ENCODE peak calls at places on chromosomes 13 and 19, in nine cellular contexts. Z is heart right ventricle, T is mucosa of descending colon, X is tibial artery, N is neural progenitor cell, P is ovary, Y is GM23338, M is psoas muscle, L is heart left ventricle. R is an unnamed sample. For H3K4me1, the result is how much of the 10 kb centered on the place peaks cover.

GRCh38 chr19:42010245-42011126 is 16.5 kb upstream of the ATP1A3 start:
- DNase-seq in Z (no peak), T (no peak), X (no peak), N (no peak), P (no peak), Y (no peak), M (no peak), L (peak), R (no peak)

GRCh38 chr19:20164456-20164855 is 2.6 kb upstream of the ZNF486 start:
- DNase-seq in Z (no peak), T (no peak), X (no peak), N (no peak), P (no peak), Y (no peak), M (no peak), L (no peak), R (no peak)

GRCh38 chr13:48265217-48265815 is 32.3 kb downstream of the ITM2B start:
- DNase-seq in Z (no peak), T (no peak), X (no peak), N (no peak), P (no peak), Y (no peak), M (no peak), L (no peak), R (no peak)

GRCh38 chr13:42048625-42049453 is at the start of gene DGKH:
- DNase-seq in Z (peak), T (peak), X (peak), N (peak), P (peak), Y (peak), M (peak), L (peak), R (peak)

GRCh38 chr19:56637976-56638555 is 4.9 kb upstream of the SMIM17 start:
- DNase-seq in Z (peak), T (no peak), X (no peak), N (peak), P (peak), Y (peak), M (peak), L (peak), R (peak)

GRCh38 chr13:48457578-48458242 is 44.8 kb upstream of the LPAR6 start:
- DNase-seq in Z (peak), T (no peak), X (no peak), N (no peak), P (no peak), Y (peak), M (no peak), L (no peak), R (no peak)

GRCh38 chr19:48043675-48044258 is at the start of gene CABP5:
- DNase-seq in Z (no peak), T (no peak), X (no peak), N (no peak), P (no peak), Y (no peak), M (no peak), L (no peak), R (no peak)

GRCh38 chr13:113048766-113049165 is 56.8 kb upstream of the F7 start:
- DNase-seq in Z (peak), T (peak), X (no peak), N (no peak), P (no peak), Y (no peak), M (no peak), L (peak), R (peak)

GRCh38 chr19:38744906-38745305 is 632 bp upstream of the CAPN12 start:
- DNase-seq in Z (no peak), T (no peak), X (no peak), N (no peak), P (no peak), Y (no peak), M (no peak), L (no peak), R (no peak)

GRCh38 chr19:20333508-20333907 is 166.5 kb downstream of the ZNF486 start:
- DNase-seq in Z (no peak), T (no peak), X (no peak), N (no peak), P (no peak), Y (no peak), M (no peak), L (no peak), R (no peak)

GRCh38 chr13:75467009-75467728 is 14.8 kb downstream of the TBC1D4 start:
- DNase-seq in Z (no peak), T (no peak), X (no peak), N (no peak), P (no peak), Y (no peak), M (no peak), L (no peak), R (no peak)

GRCh38 chr13:102901056-102901455 is 55.2 kb downstream of the ERCC5 start:
- DNase-seq in Z (no peak), T (no peak), X (no peak), N (no peak), P (no peak), Y (no peak), M (no peak), L (no peak), R (no peak)

GRCh38 chr13:72125561-72125960 is 258.6 kb upstream of the DACH1 start:
- DNase-seq in Z (no peak), T (no peak), X (no peak), N (no peak), P (no peak), Y (no peak), M (no peak), L (no peak), R (no peak)

GRCh38 chr19:1027953-1028902 is 1.8 kb downstream of the CNN2 start:
- DNase-seq in Z (peak), T (peak), X (peak), N (peak), P (peak), Y (peak), M (peak), L (peak), R (peak)

GRCh38 chr19:48680436-48681126 is 7.8 kb upstream of the NTN5 start:
- DNase-seq in Z (no peak), T (no peak), X (no peak), N (no peak), P (no peak), Y (no peak), M (no peak), L (no peak), R (no peak)

GRCh38 chr13:80083097-80083429 is 257.9 kb downstream of the SPRY2 start:
- DNase-seq in Z (no peak), T (no peak), X (no peak), N (no peak), P (no peak), Y (no peak), M (no peak), L (no peak), R (no peak)

GRCh38 chr19:43798546-43799409 is 3.5 kb downstream of the LYPD5 start:
- DNase-seq in Z (no peak), T (peak), X (no peak), N (peak), P (no peak), Y (peak), M (peak), L (no peak), R (peak)

GRCh38 chr13:114128624-114129522 is 3.5 kb downstream of the RASA3 start:
- DNase-seq in Z (peak), T (peak), X (peak), N (no peak), P (no peak), Y (no peak), M (peak), L (peak), R (peak)

GRCh38 chr19:18450934-18451836 is 13.3 kb upstream of the ISYNA1 start:
- DNase-seq in Z (peak), T (peak), X (peak), N (peak), P (peak), Y (peak), M (peak), L (peak), R (peak)

GRCh38 chr13:51826606-51827005 is 18.4 kb downstream of the TMEM272 start:
- DNase-seq in Z (peak), T (no peak), X (no peak), N (no peak), P (peak), Y (no peak), M (no peak), L (peak), R (peak)

GRCh38 chr13:98571955-98572662 is 4.8 kb downstream of the STK24 start:
- DNase-seq in Z (no peak), T (peak), X (no peak), N (no peak), P (no peak), Y (no peak), M (peak), L (no peak), R (no peak)
- H3K4me1 ChIP-seq in Z (half or more), T (half or more), X (under half), N (under half), P (under half), Y (half or more), M (half or more), L (under half), R (under half)

DNA sequence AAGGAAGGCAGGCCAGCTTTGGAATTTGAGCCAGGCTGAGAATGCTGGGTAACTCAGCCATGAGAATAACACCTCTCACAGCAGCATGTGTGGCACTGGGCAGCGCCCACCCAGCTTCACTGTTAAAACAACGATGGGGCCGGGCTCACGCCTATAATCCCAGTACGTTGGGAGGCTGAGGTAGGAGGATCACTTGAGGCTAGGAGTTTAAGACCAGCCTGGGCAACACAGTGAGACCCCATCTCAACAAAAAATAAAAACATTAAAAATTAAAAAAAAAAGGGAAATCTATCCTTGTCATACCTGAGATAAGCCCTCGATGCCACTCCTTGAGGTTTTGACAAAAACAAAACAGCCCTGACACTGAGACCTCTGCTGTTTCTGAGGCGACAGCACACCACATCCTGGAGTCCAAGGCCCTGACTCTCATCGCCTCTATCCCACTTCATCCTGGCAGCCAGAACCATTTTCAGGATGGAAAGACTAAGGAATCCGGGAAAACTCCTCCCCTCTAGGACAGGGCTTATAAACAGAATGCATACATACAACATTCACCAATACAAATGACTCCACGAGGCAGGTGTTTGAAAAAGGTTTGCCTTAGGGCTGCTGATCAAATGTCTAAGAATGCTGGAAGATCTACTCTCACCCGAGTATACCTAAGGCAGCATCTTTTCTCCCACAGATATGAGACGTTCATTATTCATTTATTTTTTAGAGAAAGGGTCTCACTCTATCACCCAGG is 22.6 kb upstream of the TIMM44 start:
- DNase-seq in Z (no peak), T (no peak), X (no peak), N (no peak), P (no peak), Y (no peak), M (no peak), L (peak), R (peak)
- H3K4me1 ChIP-seq in Z (under half), T (under half), X (under half), N (under half), P (under half), Y (under half), M (under half), L (under half), R (under half)

GRCh38 chr19:10137751-10138682 is 18.3 kb upstream of the EIF3G start:
- DNase-seq in Z (no peak), T (no peak), X (no peak), N (no peak), P (no peak), Y (no peak), M (no peak), L (no peak), R (no peak)
- H3K4me1 ChIP-seq in Z (under half), T (under half), X (under half), N (under half), P (under half), Y (under half), M (under half), L (under half), R (under half)

GRCh38 chr13:40193290-40194203 is 472.9 kb downstream of the FOXO1 start:
- DNase-seq in Z (no peak), T (no peak), X (peak), N (no peak), P (no peak), Y (no peak), M (peak), L (no peak), R (peak)
- H3K4me1 ChIP-seq in Z (under half), T (under half), X (under half), N (under half), P (under half), Y (under half), M (under half), L (under half), R (under half)

GRCh38 chr19:10258080-10258710 is 6.2 kb downstream of the MRPL4 start:
- DNase-seq in Z (no peak), T (no peak), X (no peak), N (no peak), P (no peak), Y (no peak), M (no peak), L (no peak), R (no peak)
- H3K4me1 ChIP-seq in Z (under half), T (under half), X (under half), N (under half), P (under half), Y (under half), M (under half), L (under half), R (under half)

DNA sequence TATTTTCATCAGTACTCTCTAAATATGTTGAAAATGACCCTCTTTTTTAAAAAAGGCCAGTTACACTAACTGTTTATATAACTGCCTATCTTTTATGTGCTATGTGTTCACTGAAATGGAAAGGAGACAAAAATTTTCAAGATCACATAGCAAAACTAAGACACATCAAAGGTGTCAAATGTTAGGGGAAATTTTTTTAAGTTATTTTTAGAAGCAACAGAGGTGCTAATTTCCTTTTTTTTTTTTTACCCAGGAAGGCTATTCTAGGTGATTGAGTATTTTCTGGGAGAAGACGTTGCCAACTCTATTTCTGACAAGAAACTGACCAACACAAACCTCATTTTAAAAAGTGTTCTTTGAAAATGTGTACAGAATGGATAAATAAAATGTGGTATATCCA is 45.7 kb downstream of the ELF1 start:
- DNase-seq in Z (no peak), T (no peak), X (no peak), N (no peak), P (no peak), Y (no peak), M (no peak), L (no peak), R (no peak)
- H3K4me1 ChIP-seq in Z (half or more), T (half or more), X (under half), N (under half), P (under half), Y (under half), M (half or more), L (under half), R (under half)

DNA sequence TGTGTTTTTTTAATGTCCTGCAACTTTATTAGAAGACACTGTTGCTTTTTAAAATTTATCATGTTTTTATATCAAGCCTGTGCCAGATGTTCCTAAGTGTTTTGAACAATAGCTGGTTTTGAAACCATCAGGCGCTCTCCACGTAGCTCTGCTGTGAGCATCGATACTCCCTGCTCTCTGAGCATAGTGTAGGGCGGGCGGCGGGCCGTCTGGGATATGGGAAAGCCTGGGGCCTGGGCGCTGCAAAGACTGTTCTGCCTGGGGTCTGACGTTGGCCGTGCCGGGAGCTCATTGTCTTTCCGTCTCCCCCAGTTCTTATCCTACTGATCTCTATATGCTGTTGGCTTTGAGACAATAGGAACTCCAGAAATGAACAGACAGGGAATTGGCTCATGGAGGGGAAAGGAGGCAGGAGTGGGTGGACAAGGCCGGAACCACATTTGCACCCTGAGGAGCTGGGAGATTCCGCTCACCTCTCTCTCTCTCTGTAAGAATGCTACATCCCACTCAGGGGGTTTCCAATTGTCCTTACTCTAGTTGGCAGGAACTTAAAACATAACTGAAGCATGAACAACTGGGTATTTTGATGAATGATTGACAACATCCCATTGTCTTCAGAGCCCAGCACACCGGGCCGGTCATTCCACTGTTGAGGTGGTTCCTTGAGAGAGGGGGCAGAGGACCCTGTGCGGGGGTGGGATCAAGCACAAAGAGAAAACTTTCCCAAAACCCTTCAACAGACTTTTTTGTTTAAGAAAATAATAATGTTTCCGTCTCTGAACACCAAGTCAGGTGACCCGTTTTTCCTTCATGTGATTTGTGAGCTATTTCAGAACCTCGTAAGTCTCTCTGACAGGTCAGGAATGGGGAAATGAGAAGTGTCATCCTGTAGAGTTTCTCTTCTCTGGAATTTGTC is 64.7 kb downstream of the COL4A2 start:
- DNase-seq in Z (no peak), T (no peak), X (no peak), N (no peak), P (no peak), Y (no peak), M (no peak), L (no peak), R (no peak)
- H3K4me1 ChIP-seq in Z (half or more), T (under half), X (under half), N (under half), P (under half), Y (under half), M (under half), L (under half), R (under half)